ENCODE peak calls at places on chromosomes 1 and 21, in seven cellular contexts. One of them, this sample, is unnamed.

GRCh38 chr1:170332801-170333200 is 187.0 kb downstream of the NTMT2 start:
- DNase-seq in MM.1S: no peak
- DNase-seq in ascending aorta: no peak
- DNase-seq in SJSA1: no peak
- DNase-seq in colonic mucosa: no peak
- DNase-seq in lung: no peak
- DNase-seq in transverse colon: no peak
- DNase-seq in this sample: no peak

GRCh38 chr1:207937204-207937603 is 26.3 kb upstream of the CD34 start:
- DNase-seq in lung: no peak
- DNase-seq in transverse colon: no peak
- DNase-seq in SJSA1: no peak
- DNase-seq in MM.1S: no peak
- DNase-seq in ascending aorta: no peak
- DNase-seq in colonic mucosa: no peak
- DNase-seq in this sample: no peak

GRCh38 chr1:206909883-206910318 is 11.8 kb downstream of the FCMR start:
- DNase-seq in ascending aorta: no peak
- DNase-seq in SJSA1: no peak
- DNase-seq in MM.1S: no peak
- DNase-seq in transverse colon: no peak
- DNase-seq in colonic mucosa: no peak
- DNase-seq in lung: peak; percentile 41
- DNase-seq in this sample: no peak

GRCh38 chr1:63753591-63753990 is 20.2 kb upstream of the ROR1 start:
- DNase-seq in ascending aorta: no peak
- DNase-seq in transverse colon: no peak
- DNase-seq in colonic mucosa: no peak
- DNase-seq in MM.1S: no peak
- DNase-seq in lung: no peak
- DNase-seq in SJSA1: no peak
- DNase-seq in this sample: no peak

GRCh38 chr1:85330206-85330605 is 53.8 kb upstream of the BCL10 start:
- DNase-seq in ascending aorta: peak; percentile 70
- DNase-seq in transverse colon: no peak
- DNase-seq in colonic mucosa: no peak
- DNase-seq in MM.1S: no peak
- DNase-seq in SJSA1: peak; percentile 78
- DNase-seq in lung: peak; percentile 52
- DNase-seq in this sample: no peak

GRCh38 chr21:27818847-27819246 is 852.0 kb upstream of the ADAMTS5 start:
- DNase-seq in lung: no peak
- DNase-seq in transverse colon: no peak
- DNase-seq in MM.1S: no peak
- DNase-seq in SJSA1: no peak
- DNase-seq in colonic mucosa: no peak
- DNase-seq in ascending aorta: no peak
- DNase-seq in this sample: no peak

GRCh38 chr1:55965981-55966461 is 613.3 kb downstream of the PLPP3 start:
- DNase-seq in lung: no peak
- DNase-seq in colonic mucosa: no peak
- DNase-seq in MM.1S: no peak
- DNase-seq in ascending aorta: no peak
- DNase-seq in SJSA1: no peak
- DNase-seq in transverse colon: no peak
- DNase-seq in this sample: no peak

GRCh38 chr1:226510453-226510852 is 38.1 kb upstream of the STUM start:
- DNase-seq in colonic mucosa: no peak
- DNase-seq in MM.1S: no peak
- DNase-seq in ascending aorta: no peak
- DNase-seq in transverse colon: no peak
- DNase-seq in lung: no peak
- DNase-seq in SJSA1: peak; percentile 8
- DNase-seq in this sample: no peak

GRCh38 chr1:180519846-180520245 is 17.5 kb upstream of the ACBD6 start:
- DNase-seq in lung: no peak
- DNase-seq in transverse colon: no peak
- DNase-seq in ascending aorta: no peak
- DNase-seq in colonic mucosa: no peak
- DNase-seq in SJSA1: no peak
- DNase-seq in MM.1S: no peak
- DNase-seq in this sample: no peak

GRCh38 chr1:150072959-150073358 is 5.4 kb downstream of the VPS45 start:
- DNase-seq in lung: no peak
- DNase-seq in transverse colon: no peak
- DNase-seq in colonic mucosa: no peak
- DNase-seq in SJSA1: no peak
- DNase-seq in MM.1S: peak; percentile 63
- DNase-seq in ascending aorta: no peak
- DNase-seq in this sample: no peak

GRCh38 chr1:61782771-61783170 is 40.5 kb downstream of the PATJ start:
- DNase-seq in colonic mucosa: no peak
- DNase-seq in SJSA1: no peak
- DNase-seq in transverse colon: peak; percentile 23
- DNase-seq in lung: no peak
- DNase-seq in MM.1S: peak; percentile 64
- DNase-seq in ascending aorta: no peak
- DNase-seq in this sample: no peak

GRCh38 chr1:33860671-33861070 is 3.2 kb upstream of the HMGB4 start:
- DNase-seq in ascending aorta: no peak
- DNase-seq in MM.1S: no peak
- DNase-seq in transverse colon: no peak
- DNase-seq in colonic mucosa: no peak
- DNase-seq in SJSA1: no peak
- DNase-seq in lung: no peak
- DNase-seq in this sample: no peak

DNA sequence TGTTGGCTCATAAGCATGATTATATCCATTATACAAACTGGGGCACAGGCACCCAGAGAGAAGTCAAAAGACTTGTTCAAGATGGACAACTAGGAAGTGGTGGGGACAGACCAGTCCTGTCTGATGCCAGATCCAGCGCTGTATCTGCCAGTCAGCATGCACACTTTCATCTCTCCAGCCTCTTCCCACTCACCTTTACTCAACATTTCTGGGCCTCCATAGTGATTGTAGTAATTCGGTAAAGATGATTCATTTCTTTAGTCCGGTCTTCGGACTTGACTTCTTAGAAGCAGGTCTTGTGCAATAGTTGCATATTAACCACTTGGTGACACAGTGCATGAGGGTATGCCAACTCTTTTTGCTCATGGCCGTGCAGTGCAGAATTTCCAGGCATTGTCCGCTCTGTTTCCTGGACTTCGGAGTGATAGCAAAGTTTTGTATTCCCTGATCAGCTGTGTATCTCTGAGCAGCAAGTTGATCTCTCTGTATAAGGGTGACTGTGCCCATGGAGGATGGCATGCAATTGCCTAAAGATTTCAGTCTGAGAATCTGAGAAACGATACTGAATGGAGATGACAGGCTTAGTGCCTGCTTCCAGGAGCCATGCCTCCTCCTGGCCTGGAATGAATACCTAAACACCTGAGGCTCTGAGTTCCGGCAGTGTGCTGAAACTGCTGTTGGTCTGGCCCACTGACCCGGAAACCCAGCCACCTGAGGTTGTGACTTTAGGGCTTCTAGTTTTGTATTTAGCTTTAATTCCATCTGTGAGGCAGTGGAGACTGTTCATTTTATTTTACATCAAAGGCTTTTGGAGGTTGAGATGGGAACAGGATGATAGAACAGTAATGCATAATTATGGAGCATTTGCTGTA is 39.0 kb downstream of the GALNT2 start:
- DNase-seq in SJSA1: no peak
- DNase-seq in MM.1S: peak; percentile 34
- DNase-seq in transverse colon: no peak
- DNase-seq in lung: peak; percentile 49
- DNase-seq in ascending aorta: peak; percentile 78
- DNase-seq in colonic mucosa: no peak
- DNase-seq in this sample: peak; percentile 61
- H3K4me1 ChIP-seq in SJSA1: peaks cover 66% of the 10 kb centered on the region
- H3K4me1 ChIP-seq in MM.1S: peaks cover 77% of the 10 kb centered on the region
- H3K4me1 ChIP-seq in transverse colon: peaks cover 59% of the 10 kb centered on the region
- H3K4me1 ChIP-seq in lung: peaks cover 14% of the 10 kb centered on the region
- H3K4me1 ChIP-seq in ascending aorta: peaks cover 64% of the 10 kb centered on the region
- H3K4me1 ChIP-seq in colonic mucosa: peaks cover 25% of the 10 kb centered on the region
- H3K4me1 ChIP-seq in this sample: peaks cover 57% of the 10 kb centered on the region

GRCh38 chr1:9319208-9319788 is 26.6 kb downstream of the SPSB1 start:
- DNase-seq in MM.1S: no peak
- DNase-seq in transverse colon: no peak
- DNase-seq in SJSA1: no peak
- DNase-seq in lung: no peak
- DNase-seq in ascending aorta: no peak
- DNase-seq in colonic mucosa: no peak
- DNase-seq in this sample: no peak
- H3K4me1 ChIP-seq in MM.1S: peaks cover 15% of the 10 kb centered on the region
- H3K4me1 ChIP-seq in transverse colon: peaks cover 89% of the 10 kb centered on the region
- H3K4me1 ChIP-seq in SJSA1: peaks cover 80% of the 10 kb centered on the region
- H3K4me1 ChIP-seq in lung: no peaks in the 10 kb centered on the region
- H3K4me1 ChIP-seq in ascending aorta: peaks cover 83% of the 10 kb centered on the region
- H3K4me1 ChIP-seq in colonic mucosa: peaks cover 6% of the 10 kb centered on the region
- H3K4me1 ChIP-seq in this sample: no peaks in the 10 kb centered on the region

GRCh38 chr1:30176477-30176876 is 546.9 kb downstream of the MATN1 start:
- DNase-seq in ascending aorta: no peak
- DNase-seq in colonic mucosa: no peak
- DNase-seq in transverse colon: no peak
- DNase-seq in MM.1S: no peak
- DNase-seq in lung: no peak
- DNase-seq in SJSA1: no peak
- DNase-seq in this sample: no peak
- H3K4me1 ChIP-seq in ascending aorta: no peaks in the 10 kb centered on the region
- H3K4me1 ChIP-seq in colonic mucosa: no peaks in the 10 kb centered on the region
- H3K4me1 ChIP-seq in transverse colon: no peaks in the 10 kb centered on the region
- H3K4me1 ChIP-seq in MM.1S: no peaks in the 10 kb centered on the region
- H3K4me1 ChIP-seq in lung: no peaks in the 10 kb centered on the region
- H3K4me1 ChIP-seq in SJSA1: no peaks in the 10 kb centered on the region
- H3K4me1 ChIP-seq in this sample: no peaks in the 10 kb centered on the region

GRCh38 chr1:156896490-156897033 is 3.0 kb downstream of the PEAR1 start:
- DNase-seq in colonic mucosa: no peak
- DNase-seq in SJSA1: peak; percentile 97
- DNase-seq in MM.1S: no peak
- DNase-seq in transverse colon: no peak
- DNase-seq in ascending aorta: peak; percentile 75
- DNase-seq in lung: no peak
- DNase-seq in this sample: no peak
- H3K4me1 ChIP-seq in colonic mucosa: no peaks in the 10 kb centered on the region
- H3K4me1 ChIP-seq in SJSA1: peaks cover 52% of the 10 kb centered on the region
- H3K4me1 ChIP-seq in MM.1S: peaks cover 3% of the 10 kb centered on the region
- H3K4me1 ChIP-seq in transverse colon: peaks cover 28% of the 10 kb centered on the region
- H3K4me1 ChIP-seq in ascending aorta: peaks cover 27% of the 10 kb centered on the region
- H3K4me1 ChIP-seq in lung: no peaks in the 10 kb centered on the region
- H3K4me1 ChIP-seq in this sample: no peaks in the 10 kb centered on the region

DNA sequence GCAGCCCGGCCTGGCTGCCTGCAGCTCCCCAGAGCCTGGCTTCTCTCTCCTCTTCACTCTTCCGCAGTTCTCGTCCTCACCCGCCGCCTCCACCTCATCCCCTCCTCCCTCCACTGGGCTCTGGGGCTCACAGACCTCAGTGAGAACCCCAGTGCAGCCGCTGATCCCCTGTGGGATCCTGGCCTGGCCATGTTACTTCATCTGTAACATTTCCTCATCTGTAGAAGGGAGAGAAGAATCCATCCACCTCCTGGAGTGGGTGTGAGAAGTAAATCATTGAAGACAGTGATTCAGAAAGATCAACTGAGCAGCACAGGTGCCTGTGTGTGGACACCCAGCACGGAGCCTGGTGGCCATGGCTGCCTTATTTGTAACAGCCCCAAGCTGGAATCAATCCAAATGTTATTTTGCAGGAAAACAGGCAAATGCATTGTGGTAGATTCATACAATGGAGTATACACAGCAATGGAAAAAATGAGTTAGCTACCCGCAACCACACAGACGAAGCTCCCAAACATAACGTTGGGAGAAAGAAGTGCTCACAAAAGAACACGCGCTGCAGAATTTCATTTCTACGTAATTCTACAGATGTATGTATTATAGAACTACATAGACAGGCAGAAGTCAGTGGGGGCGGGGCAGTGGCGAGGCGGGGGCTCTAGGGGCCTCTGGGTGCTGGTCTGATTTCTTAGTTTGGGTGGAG is 8.7 kb downstream of the LAPTM5 start:
- DNase-seq in lung: no peak
- DNase-seq in transverse colon: no peak
- DNase-seq in MM.1S: no peak
- DNase-seq in SJSA1: no peak
- DNase-seq in ascending aorta: no peak
- DNase-seq in colonic mucosa: no peak
- DNase-seq in this sample: no peak
- H3K4me1 ChIP-seq in lung: no peaks in the 10 kb centered on the region
- H3K4me1 ChIP-seq in transverse colon: peaks cover 67% of the 10 kb centered on the region
- H3K4me1 ChIP-seq in MM.1S: peaks cover 94% of the 10 kb centered on the region
- H3K4me1 ChIP-seq in SJSA1: peaks cover 9% of the 10 kb centered on the region
- H3K4me1 ChIP-seq in ascending aorta: no peaks in the 10 kb centered on the region
- H3K4me1 ChIP-seq in colonic mucosa: peaks cover 11% of the 10 kb centered on the region
- H3K4me1 ChIP-seq in this sample: no peaks in the 10 kb centered on the region

GRCh38 chr1:185567006-185567405 is 167.2 kb upstream of the HMCN1 start:
- DNase-seq in colonic mucosa: no peak
- DNase-seq in lung: no peak
- DNase-seq in ascending aorta: no peak
- DNase-seq in transverse colon: no peak
- DNase-seq in MM.1S: peak; percentile 65
- DNase-seq in SJSA1: no peak
- DNase-seq in this sample: no peak

GRCh38 chr1:185565314-185565713 is 168.9 kb upstream of the HMCN1 start:
- DNase-seq in colonic mucosa: no peak
- DNase-seq in SJSA1: peak; percentile 79
- DNase-seq in ascending aorta: no peak
- DNase-seq in MM.1S: no peak
- DNase-seq in lung: no peak
- DNase-seq in transverse colon: no peak
- DNase-seq in this sample: no peak

GRCh38 chr1:185568155-185569123 is 165.8 kb upstream of the HMCN1 start:
- DNase-seq in colonic mucosa: no peak
- DNase-seq in MM.1S: peak; percentile 52
- DNase-seq in transverse colon: no peak
- DNase-seq in SJSA1: no peak
- DNase-seq in ascending aorta: no peak
- DNase-seq in lung: no peak
- DNase-seq in this sample: no peak

GRCh38 chr1:185570962-185571361 is 163.2 kb upstream of the HMCN1 start:
- DNase-seq in MM.1S: no peak
- DNase-seq in ascending aorta: no peak
- DNase-seq in lung: no peak
- DNase-seq in transverse colon: peak; percentile 49
- DNase-seq in SJSA1: no peak
- DNase-seq in colonic mucosa: peak; percentile 63
- DNase-seq in this sample: no peak

DNA sequence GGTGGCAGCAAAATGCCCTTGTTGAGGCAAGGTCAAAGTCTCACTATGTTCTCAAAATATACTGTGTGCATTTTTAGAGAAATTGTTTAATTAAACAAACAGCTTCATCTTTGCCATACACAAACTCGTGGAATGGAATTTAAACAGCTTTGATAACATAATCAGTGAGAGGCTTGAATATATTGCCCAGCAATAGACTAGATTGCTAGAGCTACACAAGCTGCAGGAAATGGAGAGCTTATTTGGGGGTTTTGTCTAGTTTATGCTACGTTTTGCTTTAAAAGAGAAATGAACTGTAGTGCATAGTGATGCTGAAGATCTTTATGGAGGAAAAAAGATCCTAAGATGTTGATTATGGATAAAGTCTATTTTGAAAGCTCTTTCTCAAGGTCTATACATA is 166.8 kb upstream of the HMCN1 start:
- DNase-seq in colonic mucosa: no peak
- DNase-seq in transverse colon: no peak
- DNase-seq in lung: no peak
- DNase-seq in ascending aorta: no peak
- DNase-seq in MM.1S: no peak
- DNase-seq in SJSA1: no peak
- DNase-seq in this sample: no peak
- H3K4me1 ChIP-seq in colonic mucosa: peaks cover 6% of the 10 kb centered on the region
- H3K4me1 ChIP-seq in transverse colon: peaks cover 26% of the 10 kb centered on the region
- H3K4me1 ChIP-seq in lung: peaks cover 5% of the 10 kb centered on the region
- H3K4me1 ChIP-seq in ascending aorta: no peaks in the 10 kb centered on the region
- H3K4me1 ChIP-seq in MM.1S: peaks cover 19% of the 10 kb centered on the region
- H3K4me1 ChIP-seq in SJSA1: peaks cover 34% of the 10 kb centered on the region
- H3K4me1 ChIP-seq in this sample: peaks cover 11% of the 10 kb centered on the region

This sample was measured in pancreas.